ENCODE peak calls at places on chromosomes 2 and 18, in four cellular contexts. One of them, this sample, is unnamed.

GRCh38 chr2:84152471-84152870 is 306.6 kb downstream of the SUCLG1 start:
- DNase-seq in activated naive CD8-positive, alpha-beta T cell treated with anti-CD3 and anti-CD28 coated beads for 36 hours: no peak
- DNase-seq in GM12878: no peak
- DNase-seq in cardiac muscle cell: no peak
- DNase-seq in this sample: no peak

GRCh38 chr18:79718878-79719477 is 39.4 kb downstream of the CTDP1 start:
- DNase-seq in activated naive CD8-positive, alpha-beta T cell treated with anti-CD3 and anti-CD28 coated beads for 36 hours: no peak
- DNase-seq in GM12878: no peak
- DNase-seq in cardiac muscle cell: no peak
- DNase-seq in this sample: no peak

GRCh38 chr2:119327431-119327830 is 39.2 kb downstream of the C2orf76 start:
- DNase-seq in activated naive CD8-positive, alpha-beta T cell treated with anti-CD3 and anti-CD28 coated beads for 36 hours: no peak
- DNase-seq in GM12878: no peak
- DNase-seq in cardiac muscle cell: no peak
- DNase-seq in this sample: no peak

GRCh38 chr18:61703508-61703907 is 189.3 kb downstream of the RNF152 start:
- DNase-seq in activated naive CD8-positive, alpha-beta T cell treated with anti-CD3 and anti-CD28 coated beads for 36 hours: no peak
- DNase-seq in GM12878: no peak
- DNase-seq in cardiac muscle cell: no peak
- DNase-seq in this sample: peak; percentile 55

GRCh38 chr2:105395691-105396090 is 3.2 kb downstream of the FHL2 start:
- DNase-seq in activated naive CD8-positive, alpha-beta T cell treated with anti-CD3 and anti-CD28 coated beads for 36 hours: no peak
- DNase-seq in GM12878: no peak
- DNase-seq in cardiac muscle cell: no peak
- DNase-seq in this sample: no peak

GRCh38 chr2:51158236-51158635 is 126.3 kb upstream of the NRXN1 start:
- DNase-seq in activated naive CD8-positive, alpha-beta T cell treated with anti-CD3 and anti-CD28 coated beads for 36 hours: no peak
- DNase-seq in GM12878: no peak
- DNase-seq in cardiac muscle cell: no peak
- DNase-seq in this sample: no peak

GRCh38 chr2:198452327-198452726 is 647.9 kb downstream of the PLCL1 start:
- DNase-seq in activated naive CD8-positive, alpha-beta T cell treated with anti-CD3 and anti-CD28 coated beads for 36 hours: no peak
- DNase-seq in GM12878: no peak
- DNase-seq in cardiac muscle cell: no peak
- DNase-seq in this sample: no peak

GRCh38 chr2:32472605-32473004 is 115.8 kb downstream of the BIRC6 start:
- DNase-seq in activated naive CD8-positive, alpha-beta T cell treated with anti-CD3 and anti-CD28 coated beads for 36 hours: no peak
- DNase-seq in GM12878: no peak
- DNase-seq in cardiac muscle cell: no peak
- DNase-seq in this sample: no peak

GRCh38 chr2:43605079-43605655 is 9.3 kb upstream of the THADA start:
- DNase-seq in activated naive CD8-positive, alpha-beta T cell treated with anti-CD3 and anti-CD28 coated beads for 36 hours: no peak
- DNase-seq in GM12878: no peak
- DNase-seq in cardiac muscle cell: peak; percentile 70
- DNase-seq in this sample: peak; percentile 49